ENCODE peak calls at places on chromosomes 16 and 17, in four cellular contexts. X is activated naive CD4-positive, alpha-beta T cell treated with Interleukin-2 at 50 U/mL for 16 hours; J is hypothalamus; B is Kasumi-1. V is an unnamed sample.

GRCh38 chr17:7888184-7888920 is at the start of gene CHD3:
- DNase-seq in J (peak), B (no peak), X (peak), V (no peak)

GRCh38 chr16:85319984-85320440 is 207.7 kb upstream of the CIBAR2 start:
- DNase-seq in B (no peak), X (no peak), J (no peak), V (no peak)

GRCh38 chr17:65345261-65346060 is 208.3 kb downstream of the RGS9 start:
- DNase-seq in J (no peak), B (no peak), X (no peak), V (peak)

GRCh38 chr17:19268611-19269010 is 31.4 kb downstream of the EPN2 start:
- DNase-seq in X (no peak), J (peak), B (no peak), V (no peak)

GRCh38 chr17:284676-285355 is 67.8 kb downstream of the RPH3AL start:
- DNase-seq in J (no peak), B (no peak), X (no peak), V (no peak)

GRCh38 chr16:57822018-57822553 is 19.8 kb upstream of the KIFC3 start:
- DNase-seq in X (no peak), B (no peak), J (no peak), V (no peak)

GRCh38 chr16:49902908-49903307 is 47.0 kb upstream of the ZNF423 start:
- DNase-seq in J (no peak), X (no peak), B (no peak), V (no peak)

GRCh38 chr16:48131201-48131600 is 24.6 kb downstream of the ABCC12 start:
- DNase-seq in X (no peak), B (no peak), J (no peak), V (no peak)

GRCh38 chr16:65473699-65474098 is 351.8 kb upstream of the CDH11 start:
- DNase-seq in J (no peak), B (no peak), X (no peak), V (no peak)

V was measured in A172.